ENCODE peak calls at places on chromosomes 11 and 22, in eight cellular contexts. One of them, this sample, is unnamed.
A peak's percentile ranks its signal among the peaks of the same experiment; 100 is the strongest.

GRCh38 chr11:119205080-119205479 is 1.1 kb upstream of the CBL start:
- DNase-seq in cardiac muscle cell: no peak
- DNase-seq in H1: no peak
- DNase-seq in CD4-positive, alpha-beta T cell: no peak
- DNase-seq in body of pancreas: no peak
- DNase-seq in coronary artery: no peak
- DNase-seq in A549: no peak
- DNase-seq in gastrocnemius medialis: peak; percentile 28
- DNase-seq in this sample: no peak

GRCh38 chr11:34984514-34984913 is 68.1 kb downstream of the PDHX start:
- DNase-seq in cardiac muscle cell: no peak
- DNase-seq in H1: no peak
- DNase-seq in CD4-positive, alpha-beta T cell: no peak
- DNase-seq in body of pancreas: no peak
- DNase-seq in coronary artery: no peak
- DNase-seq in A549: no peak
- DNase-seq in gastrocnemius medialis: no peak
- DNase-seq in this sample: no peak

GRCh38 chr11:67438121-67438902 is 830 bp upstream of the PTPRCAP start:
- DNase-seq in cardiac muscle cell: no peak
- DNase-seq in H1: no peak
- DNase-seq in CD4-positive, alpha-beta T cell: peak; percentile 52
- DNase-seq in body of pancreas: no peak
- DNase-seq in coronary artery: no peak
- DNase-seq in A549: no peak
- DNase-seq in gastrocnemius medialis: no peak
- DNase-seq in this sample: no peak

GRCh38 chr11:73157141-73158010 is 15.3 kb upstream of the FCHSD2 start:
- DNase-seq in cardiac muscle cell: peak; percentile 81
- DNase-seq in H1: no peak
- DNase-seq in CD4-positive, alpha-beta T cell: no peak
- DNase-seq in body of pancreas: no peak
- DNase-seq in coronary artery: peak; percentile 92
- DNase-seq in A549: no peak
- DNase-seq in gastrocnemius medialis: peak; percentile 38
- DNase-seq in this sample: no peak

GRCh38 chr11:76792505-76793264 is 9.5 kb downstream of the TSKU start:
- DNase-seq in cardiac muscle cell: no peak
- DNase-seq in H1: no peak
- DNase-seq in CD4-positive, alpha-beta T cell: no peak
- DNase-seq in body of pancreas: no peak
- DNase-seq in coronary artery: peak; percentile 62
- DNase-seq in A549: peak; percentile 5
- DNase-seq in gastrocnemius medialis: no peak
- DNase-seq in this sample: no peak

GRCh38 chr22:17576475-17576874 is 13.2 kb downstream of the SLC25A18 start:
- DNase-seq in cardiac muscle cell: peak; percentile 90
- DNase-seq in H1: no peak
- DNase-seq in CD4-positive, alpha-beta T cell: no peak
- DNase-seq in body of pancreas: no peak
- DNase-seq in coronary artery: no peak
- DNase-seq in A549: no peak
- DNase-seq in gastrocnemius medialis: no peak
- DNase-seq in this sample: peak; percentile 86

GRCh38 chr11:76553554-76554476 is 109.0 kb downstream of the EMSY start:
- DNase-seq in cardiac muscle cell: no peak
- DNase-seq in H1: no peak
- DNase-seq in CD4-positive, alpha-beta T cell: no peak
- DNase-seq in body of pancreas: no peak
- DNase-seq in coronary artery: no peak
- DNase-seq in A549: no peak
- DNase-seq in gastrocnemius medialis: no peak
- DNase-seq in this sample: no peak

GRCh38 chr11:67640758-67641113 is 1.2 kb upstream of the TBX10 start:
- DNase-seq in cardiac muscle cell: no peak
- DNase-seq in H1: no peak
- DNase-seq in CD4-positive, alpha-beta T cell: no peak
- DNase-seq in body of pancreas: no peak
- DNase-seq in coronary artery: no peak
- DNase-seq in A549: no peak
- DNase-seq in gastrocnemius medialis: no peak
- DNase-seq in this sample: no peak

GRCh38 chr11:30876656-30877371 is 290.7 kb upstream of the MPPED2 start:
- DNase-seq in cardiac muscle cell: peak; percentile 16
- DNase-seq in H1: no peak
- DNase-seq in CD4-positive, alpha-beta T cell: no peak
- DNase-seq in body of pancreas: no peak
- DNase-seq in coronary artery: no peak
- DNase-seq in A549: no peak
- DNase-seq in gastrocnemius medialis: no peak
- DNase-seq in this sample: no peak

GRCh38 chr11:44573333-44573732 is 7.9 kb downstream of the CD82 start:
- DNase-seq in cardiac muscle cell: no peak
- DNase-seq in H1: no peak
- DNase-seq in CD4-positive, alpha-beta T cell: no peak
- DNase-seq in body of pancreas: no peak
- DNase-seq in coronary artery: no peak
- DNase-seq in A549: no peak
- DNase-seq in gastrocnemius medialis: no peak
- DNase-seq in this sample: no peak

GRCh38 chr22:23522642-23523251 is 57.3 kb downstream of the IGLL1 start:
- DNase-seq in cardiac muscle cell: peak; percentile 40
- DNase-seq in H1: no peak
- DNase-seq in CD4-positive, alpha-beta T cell: no peak
- DNase-seq in body of pancreas: no peak
- DNase-seq in coronary artery: no peak
- DNase-seq in A549: no peak
- DNase-seq in gastrocnemius medialis: no peak
- DNase-seq in this sample: no peak

GRCh38 chr11:116637766-116638165 is 135.0 kb downstream of the BUD13 start:
- DNase-seq in cardiac muscle cell: no peak
- DNase-seq in H1: peak; percentile 26
- DNase-seq in CD4-positive, alpha-beta T cell: no peak
- DNase-seq in body of pancreas: no peak
- DNase-seq in coronary artery: peak; percentile 43
- DNase-seq in A549: no peak
- DNase-seq in gastrocnemius medialis: no peak
- DNase-seq in this sample: no peak

GRCh38 chr11:65008016-65008415 is 5.9 kb upstream of the ARL2 start:
- DNase-seq in cardiac muscle cell: no peak
- DNase-seq in H1: no peak
- DNase-seq in CD4-positive, alpha-beta T cell: no peak
- DNase-seq in body of pancreas: no peak
- DNase-seq in coronary artery: no peak
- DNase-seq in A549: no peak
- DNase-seq in gastrocnemius medialis: no peak
- DNase-seq in this sample: no peak

GRCh38 chr11:123374622-123374968 is 55.5 kb upstream of the GRAMD1B start:
- DNase-seq in cardiac muscle cell: no peak
- DNase-seq in H1: no peak
- DNase-seq in CD4-positive, alpha-beta T cell: no peak
- DNase-seq in body of pancreas: no peak
- DNase-seq in coronary artery: no peak
- DNase-seq in A549: no peak
- DNase-seq in gastrocnemius medialis: no peak
- DNase-seq in this sample: no peak

DNA sequence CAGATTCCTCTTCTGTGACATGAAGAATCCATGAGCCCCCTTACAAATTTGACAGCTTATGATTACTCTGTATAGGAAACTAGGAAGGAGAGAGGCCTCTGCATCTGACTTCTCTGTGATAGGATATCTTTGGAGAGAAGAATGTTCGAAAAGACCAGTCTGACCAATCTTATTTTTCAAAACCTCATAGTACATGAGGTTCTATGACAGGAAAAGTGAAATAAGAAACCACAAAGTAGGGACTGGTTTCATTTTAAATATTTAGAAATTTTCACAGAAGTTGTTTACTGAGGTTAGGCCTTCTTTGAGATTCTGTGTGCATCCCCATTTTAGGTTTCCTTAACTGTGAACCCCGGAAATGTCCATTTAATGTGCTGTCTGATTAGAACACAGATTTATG is 2.1 kb upstream of the OR4X1 start:
- DNase-seq in cardiac muscle cell: no peak
- DNase-seq in H1: no peak
- DNase-seq in CD4-positive, alpha-beta T cell: no peak
- DNase-seq in body of pancreas: no peak
- DNase-seq in coronary artery: no peak
- DNase-seq in A549: no peak
- DNase-seq in gastrocnemius medialis: no peak
- DNase-seq in this sample: no peak
- H3K27ac ChIP-seq in cardiac muscle cell: no peak overlapping the region
- H3K27ac ChIP-seq in H1: no peak overlapping the region
- H3K27ac ChIP-seq in CD4-positive, alpha-beta T cell: no peak overlapping the region
- H3K27ac ChIP-seq in body of pancreas: no peak overlapping the region
- H3K27ac ChIP-seq in coronary artery: no peak overlapping the region
- H3K27ac ChIP-seq in A549: no peak overlapping the region
- H3K27ac ChIP-seq in gastrocnemius medialis: no peak overlapping the region
- H3K27ac ChIP-seq in this sample: no peak overlapping the region

DNA sequence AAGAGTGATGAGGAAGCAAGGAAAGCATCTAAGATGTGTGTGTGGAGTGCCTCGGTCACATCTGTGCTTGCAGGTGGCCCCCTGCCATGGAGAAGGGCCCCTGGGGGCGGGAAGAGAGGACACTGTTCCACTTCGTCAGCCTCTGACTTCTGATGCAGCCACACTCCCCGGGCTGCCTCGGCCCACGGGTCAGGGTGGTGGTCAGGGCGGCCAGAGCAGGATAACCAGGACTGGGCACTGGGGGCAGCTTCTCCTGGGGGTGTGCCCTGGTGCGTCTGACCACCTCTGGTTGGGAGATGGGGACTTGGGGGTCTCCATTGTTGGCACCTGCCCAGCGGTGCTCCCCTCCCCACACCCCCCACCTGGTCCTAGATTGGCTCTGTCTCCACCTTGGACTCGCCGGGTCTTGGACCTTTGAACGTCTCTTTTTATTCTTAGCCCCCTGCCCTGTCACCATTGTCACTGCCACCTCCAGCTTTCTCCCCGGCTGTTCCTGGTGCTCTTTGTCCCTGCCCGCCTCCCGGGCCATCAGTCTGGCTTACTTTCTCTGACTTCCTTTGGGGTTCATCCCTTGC is 114.4 kb downstream of the KIAA1671 start:
- DNase-seq in cardiac muscle cell: no peak
- DNase-seq in H1: no peak
- DNase-seq in CD4-positive, alpha-beta T cell: no peak
- DNase-seq in body of pancreas: no peak
- DNase-seq in coronary artery: no peak
- DNase-seq in A549: no peak
- DNase-seq in gastrocnemius medialis: no peak
- DNase-seq in this sample: no peak
- H3K27ac ChIP-seq in cardiac muscle cell: no peak overlapping the region
- H3K27ac ChIP-seq in H1: no peak overlapping the region
- H3K27ac ChIP-seq in CD4-positive, alpha-beta T cell: peak overlapping the region; percentile 90
- H3K27ac ChIP-seq in body of pancreas: no peak overlapping the region
- H3K27ac ChIP-seq in coronary artery: peak overlapping the region; percentile 89
- H3K27ac ChIP-seq in A549: no peak overlapping the region
- H3K27ac ChIP-seq in gastrocnemius medialis: no peak overlapping the region
- H3K27ac ChIP-seq in this sample: no peak overlapping the region

GRCh38 chr11:12113294-12113693 is 2.9 kb downstream of the MICAL2 start:
- DNase-seq in cardiac muscle cell: peak; percentile 57
- DNase-seq in H1: no peak
- DNase-seq in CD4-positive, alpha-beta T cell: no peak
- DNase-seq in body of pancreas: no peak
- DNase-seq in coronary artery: no peak
- DNase-seq in A549: no peak
- DNase-seq in gastrocnemius medialis: no peak
- DNase-seq in this sample: no peak

GRCh38 chr11:12112731-12113130 is 2.3 kb downstream of the MICAL2 start:
- DNase-seq in cardiac muscle cell: no peak
- DNase-seq in H1: no peak
- DNase-seq in CD4-positive, alpha-beta T cell: no peak
- DNase-seq in body of pancreas: no peak
- DNase-seq in coronary artery: no peak
- DNase-seq in A549: no peak
- DNase-seq in gastrocnemius medialis: no peak
- DNase-seq in this sample: no peak

GRCh38 chr11:12111482-12112149 is 1.2 kb downstream of the MICAL2 start:
- DNase-seq in cardiac muscle cell: no peak
- DNase-seq in H1: no peak
- DNase-seq in CD4-positive, alpha-beta T cell: no peak
- DNase-seq in body of pancreas: no peak
- DNase-seq in coronary artery: no peak
- DNase-seq in A549: no peak
- DNase-seq in gastrocnemius medialis: no peak
- DNase-seq in this sample: no peak

GRCh38 chr11:12110714-12111481 is 508 bp downstream of the MICAL2 start:
- DNase-seq in cardiac muscle cell: no peak
- DNase-seq in H1: peak; percentile 64
- DNase-seq in CD4-positive, alpha-beta T cell: no peak
- DNase-seq in body of pancreas: peak; percentile 35
- DNase-seq in coronary artery: peak; percentile 84
- DNase-seq in A549: no peak
- DNase-seq in gastrocnemius medialis: no peak
- DNase-seq in this sample: no peak

DNA sequence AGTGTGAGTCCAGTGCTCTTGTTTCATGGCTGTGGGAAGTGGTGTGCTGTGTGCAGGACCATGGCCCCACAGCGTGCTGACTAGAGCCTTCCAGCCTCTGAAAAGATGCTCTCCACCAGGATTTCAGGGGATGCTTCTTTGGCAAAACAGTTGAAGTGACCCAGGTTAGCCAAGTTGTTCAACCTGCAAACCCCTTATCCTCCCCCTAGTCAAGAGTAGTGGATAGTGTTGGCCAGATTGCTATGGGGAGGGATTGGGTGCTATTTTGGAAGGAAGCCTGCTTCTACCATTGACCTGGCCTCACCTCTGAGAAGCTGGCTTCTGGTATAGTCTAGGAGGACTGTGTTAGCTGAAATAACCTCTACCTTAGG is 1.7 kb downstream of the MICAL2 start:
- DNase-seq in cardiac muscle cell: no peak
- DNase-seq in H1: no peak
- DNase-seq in CD4-positive, alpha-beta T cell: no peak
- DNase-seq in body of pancreas: no peak
- DNase-seq in coronary artery: no peak
- DNase-seq in A549: no peak
- DNase-seq in gastrocnemius medialis: no peak
- DNase-seq in this sample: no peak
- H3K27ac ChIP-seq in cardiac muscle cell: no peak overlapping the region
- H3K27ac ChIP-seq in H1: no peak overlapping the region
- H3K27ac ChIP-seq in CD4-positive, alpha-beta T cell: no peak overlapping the region
- H3K27ac ChIP-seq in body of pancreas: no peak overlapping the region
- H3K27ac ChIP-seq in coronary artery: peak overlapping the region; percentile 96
- H3K27ac ChIP-seq in A549: peak overlapping the region; percentile 79
- H3K27ac ChIP-seq in gastrocnemius medialis: peak overlapping the region; percentile 80
- H3K27ac ChIP-seq in this sample: no peak overlapping the region

DNA sequence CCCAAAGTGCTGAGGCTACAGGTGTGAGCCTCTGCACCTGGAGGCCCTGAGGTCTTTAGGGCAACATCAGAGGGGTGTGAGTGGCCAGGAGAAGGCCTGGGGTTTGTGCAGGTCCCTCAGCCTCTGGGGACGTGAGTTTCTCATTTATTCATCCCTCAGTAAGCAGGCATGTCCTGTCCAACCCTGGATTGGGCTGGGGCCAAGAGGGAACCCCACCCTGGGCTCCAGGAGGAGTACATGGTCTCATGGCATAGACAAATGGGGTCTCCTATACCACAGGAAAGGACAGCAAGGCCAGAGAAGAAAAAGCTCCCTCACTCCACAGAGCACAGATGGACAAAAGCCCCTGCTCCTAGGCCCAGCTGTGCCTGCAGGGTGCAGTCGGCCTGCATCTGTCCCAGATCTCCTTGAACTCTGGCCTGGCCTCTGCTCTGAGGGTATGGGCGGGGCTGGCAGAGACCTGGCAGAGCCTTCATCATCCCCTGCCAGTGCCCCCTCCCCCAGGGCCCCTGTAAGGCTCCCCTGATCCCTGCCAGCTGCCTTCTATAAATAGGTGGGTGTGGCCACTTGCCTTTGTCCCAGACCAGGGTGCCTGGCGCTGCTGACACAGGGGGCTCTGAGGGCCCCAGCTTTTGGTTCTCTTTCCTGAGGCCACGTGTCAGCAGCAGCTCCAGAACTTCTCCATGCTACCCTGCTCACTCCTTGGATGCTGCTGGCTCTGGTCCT is 34.6 kb downstream of the A4GALT start:
- DNase-seq in cardiac muscle cell: no peak
- DNase-seq in H1: no peak
- DNase-seq in CD4-positive, alpha-beta T cell: no peak
- DNase-seq in body of pancreas: no peak
- DNase-seq in coronary artery: no peak
- DNase-seq in A549: peak; percentile 11
- DNase-seq in gastrocnemius medialis: peak; percentile 86
- DNase-seq in this sample: no peak
- H3K27ac ChIP-seq in cardiac muscle cell: peak overlapping the region; percentile 79
- H3K27ac ChIP-seq in H1: no peak overlapping the region
- H3K27ac ChIP-seq in CD4-positive, alpha-beta T cell: no peak overlapping the region
- H3K27ac ChIP-seq in body of pancreas: peak overlapping the region; percentile 40
- H3K27ac ChIP-seq in coronary artery: peak overlapping the region; percentile 65
- H3K27ac ChIP-seq in A549: peak overlapping the region; percentile 71
- H3K27ac ChIP-seq in gastrocnemius medialis: peak overlapping the region; percentile 97
- H3K27ac ChIP-seq in this sample: no peak overlapping the region

This sample was measured in SK-N-MC.